ENCODE peak calls at places on chromosomes 11 and 22, in eight cellular contexts. One of them, this sample, is unnamed.

GRCh38 chr22:49775191-49776052 is 52.3 kb downstream of the BRD1 start:
- DNase-seq in retinal pigment epithelial cell: no peak
- DNase-seq in kidney: peak; percentile 53
- DNase-seq in uterus: no peak
- DNase-seq in Caco-2: no peak
- DNase-seq in heart right ventricle: no peak
- DNase-seq in MM.1S: no peak
- DNase-seq in thyroid gland: no peak
- DNase-seq in this sample: no peak

GRCh38 chr22:31248965-31249940 is 37.2 kb downstream of the LIMK2 start:
- DNase-seq in heart right ventricle: no peak
- DNase-seq in kidney: no peak
- DNase-seq in thyroid gland: peak; percentile 63
- DNase-seq in MM.1S: no peak
- DNase-seq in uterus: no peak
- DNase-seq in retinal pigment epithelial cell: no peak
- DNase-seq in Caco-2: no peak
- DNase-seq in this sample: no peak

GRCh38 chr11:36228689-36229088 is 60.5 kb downstream of the COMMD9 start:
- DNase-seq in thyroid gland: no peak
- DNase-seq in MM.1S: no peak
- DNase-seq in kidney: no peak
- DNase-seq in Caco-2: no peak
- DNase-seq in heart right ventricle: no peak
- DNase-seq in uterus: no peak
- DNase-seq in retinal pigment epithelial cell: no peak
- DNase-seq in this sample: no peak

GRCh38 chr11:84993386-84993785 is 633.8 kb downstream of the DLG2 start:
- DNase-seq in kidney: no peak
- DNase-seq in uterus: no peak
- DNase-seq in thyroid gland: no peak
- DNase-seq in retinal pigment epithelial cell: no peak
- DNase-seq in MM.1S: peak; percentile 11
- DNase-seq in Caco-2: peak; percentile 40
- DNase-seq in heart right ventricle: no peak
- DNase-seq in this sample: no peak

GRCh38 chr11:57680552-57680874 is 12.6 kb downstream of the ZDHHC5 start:
- DNase-seq in thyroid gland: no peak
- DNase-seq in kidney: no peak
- DNase-seq in Caco-2: no peak
- DNase-seq in MM.1S: no peak
- DNase-seq in heart right ventricle: no peak
- DNase-seq in retinal pigment epithelial cell: no peak
- DNase-seq in uterus: no peak
- DNase-seq in this sample: no peak

GRCh38 chr11:60717956-60718355 is 6.6 kb upstream of the MS4A18 start:
- DNase-seq in heart right ventricle: no peak
- DNase-seq in MM.1S: no peak
- DNase-seq in kidney: no peak
- DNase-seq in thyroid gland: no peak
- DNase-seq in uterus: no peak
- DNase-seq in retinal pigment epithelial cell: no peak
- DNase-seq in Caco-2: no peak
- DNase-seq in this sample: peak; percentile 18

GRCh38 chr22:40175571-40176105 is 2.1 kb upstream of the TNRC6B start:
- DNase-seq in uterus: no peak
- DNase-seq in Caco-2: no peak
- DNase-seq in thyroid gland: no peak
- DNase-seq in MM.1S: no peak
- DNase-seq in kidney: no peak
- DNase-seq in heart right ventricle: no peak
- DNase-seq in retinal pigment epithelial cell: no peak
- DNase-seq in this sample: no peak

GRCh38 chr11:86741489-86742435 is 58.6 kb upstream of the PRSS23 start:
- DNase-seq in MM.1S: no peak
- DNase-seq in retinal pigment epithelial cell: no peak
- DNase-seq in heart right ventricle: no peak
- DNase-seq in Caco-2: peak; percentile 53
- DNase-seq in uterus: no peak
- DNase-seq in thyroid gland: no peak
- DNase-seq in kidney: no peak
- DNase-seq in this sample: no peak

GRCh38 chr11:45100338-45100737 is 46.1 kb upstream of the PRDM11 start:
- DNase-seq in kidney: peak; percentile 22
- DNase-seq in heart right ventricle: no peak
- DNase-seq in MM.1S: no peak
- DNase-seq in retinal pigment epithelial cell: no peak
- DNase-seq in Caco-2: no peak
- DNase-seq in thyroid gland: no peak
- DNase-seq in uterus: no peak
- DNase-seq in this sample: no peak

GRCh38 chr11:45725776-45726606 is 60.6 kb upstream of the CHST1 start:
- DNase-seq in heart right ventricle: no peak
- DNase-seq in Caco-2: no peak
- DNase-seq in uterus: no peak
- DNase-seq in MM.1S: no peak
- DNase-seq in retinal pigment epithelial cell: no peak
- DNase-seq in thyroid gland: no peak
- DNase-seq in kidney: no peak
- DNase-seq in this sample: no peak

GRCh38 chr11:61797263-61797944 is 4.7 kb downstream of the FEN1 start:
- DNase-seq in heart right ventricle: peak; percentile 51
- DNase-seq in thyroid gland: peak; percentile 87
- DNase-seq in kidney: no peak
- DNase-seq in uterus: peak; percentile 78
- DNase-seq in Caco-2: peak; percentile 80
- DNase-seq in retinal pigment epithelial cell: no peak
- DNase-seq in MM.1S: peak; percentile 74
- DNase-seq in this sample: peak; percentile 61

GRCh38 chr11:5258543-5259262 is 4.1 kb upstream of the HBG2 start:
- DNase-seq in retinal pigment epithelial cell: no peak
- DNase-seq in uterus: no peak
- DNase-seq in Caco-2: no peak
- DNase-seq in heart right ventricle: no peak
- DNase-seq in thyroid gland: no peak
- DNase-seq in kidney: no peak
- DNase-seq in MM.1S: no peak
- DNase-seq in this sample: no peak

GRCh38 chr11:68270334-68271022 is 1.3 kb downstream of the C11orf24 start:
- DNase-seq in Caco-2: peak; percentile 65
- DNase-seq in thyroid gland: no peak
- DNase-seq in retinal pigment epithelial cell: no peak
- DNase-seq in MM.1S: no peak
- DNase-seq in kidney: no peak
- DNase-seq in uterus: no peak
- DNase-seq in heart right ventricle: no peak
- DNase-seq in this sample: no peak

GRCh38 chr11:95831198-95831883 is 41.0 kb downstream of the CEP57 start:
- DNase-seq in retinal pigment epithelial cell: peak; percentile 90
- DNase-seq in thyroid gland: no peak
- DNase-seq in kidney: no peak
- DNase-seq in Caco-2: no peak
- DNase-seq in uterus: no peak
- DNase-seq in MM.1S: no peak
- DNase-seq in heart right ventricle: no peak
- DNase-seq in this sample: no peak

GRCh38 chr11:62805991-62806441 is 776 bp upstream of the NXF1 start:
- DNase-seq in MM.1S: peak; percentile 42
- DNase-seq in thyroid gland: no peak
- DNase-seq in kidney: peak; percentile 31
- DNase-seq in uterus: no peak
- DNase-seq in Caco-2: no peak
- DNase-seq in retinal pigment epithelial cell: no peak
- DNase-seq in heart right ventricle: no peak
- DNase-seq in this sample: no peak

GRCh38 chr22:32000171-32000570 is 42.9 kb upstream of the SLC5A1 start:
- DNase-seq in uterus: no peak
- DNase-seq in MM.1S: no peak
- DNase-seq in Caco-2: no peak
- DNase-seq in thyroid gland: no peak
- DNase-seq in kidney: no peak
- DNase-seq in heart right ventricle: no peak
- DNase-seq in retinal pigment epithelial cell: no peak
- DNase-seq in this sample: no peak

GRCh38 chr11:64099436-64099835 is 63.7 kb downstream of the FLRT1 start:
- DNase-seq in uterus: no peak
- DNase-seq in heart right ventricle: no peak
- DNase-seq in MM.1S: no peak
- DNase-seq in kidney: no peak
- DNase-seq in Caco-2: no peak
- DNase-seq in retinal pigment epithelial cell: no peak
- DNase-seq in thyroid gland: no peak
- DNase-seq in this sample: no peak
- TF ChIP-seq CTCF in uterus: no peak
- TF ChIP-seq CTCF in heart right ventricle: no peak
- TF ChIP-seq CTCF in MM.1S: no peak
- TF ChIP-seq CTCF in kidney: no peak
- TF ChIP-seq CTCF in Caco-2: no peak
- TF ChIP-seq CTCF in retinal pigment epithelial cell: no peak
- TF ChIP-seq CTCF in thyroid gland: no peak
- TF ChIP-seq CTCF in this sample: no peak

GRCh38 chr11:128549256-128549944 is 38.0 kb downstream of the ETS1 start:
- DNase-seq in kidney: peak; percentile 93
- DNase-seq in Caco-2: no peak
- DNase-seq in MM.1S: no peak
- DNase-seq in thyroid gland: no peak
- DNase-seq in uterus: peak; percentile 71
- DNase-seq in retinal pigment epithelial cell: no peak
- DNase-seq in heart right ventricle: peak; percentile 71
- DNase-seq in this sample: no peak

GRCh38 chr11:128550967-128551522 is 36.3 kb downstream of the ETS1 start:
- DNase-seq in heart right ventricle: no peak
- DNase-seq in kidney: no peak
- DNase-seq in MM.1S: no peak
- DNase-seq in Caco-2: no peak
- DNase-seq in thyroid gland: no peak
- DNase-seq in retinal pigment epithelial cell: no peak
- DNase-seq in uterus: no peak
- DNase-seq in this sample: no peak

GRCh38 chr11:128547946-128548654 is 39.3 kb downstream of the ETS1 start:
- DNase-seq in MM.1S: no peak
- DNase-seq in kidney: no peak
- DNase-seq in heart right ventricle: no peak
- DNase-seq in thyroid gland: no peak
- DNase-seq in retinal pigment epithelial cell: no peak
- DNase-seq in uterus: no peak
- DNase-seq in Caco-2: peak; percentile 38
- DNase-seq in this sample: no peak

GRCh38 chr11:128550261-128550821 is 37.0 kb downstream of the ETS1 start:
- DNase-seq in kidney: no peak
- DNase-seq in thyroid gland: no peak
- DNase-seq in uterus: no peak
- DNase-seq in retinal pigment epithelial cell: no peak
- DNase-seq in Caco-2: no peak
- DNase-seq in heart right ventricle: no peak
- DNase-seq in MM.1S: no peak
- DNase-seq in this sample: no peak

DNA sequence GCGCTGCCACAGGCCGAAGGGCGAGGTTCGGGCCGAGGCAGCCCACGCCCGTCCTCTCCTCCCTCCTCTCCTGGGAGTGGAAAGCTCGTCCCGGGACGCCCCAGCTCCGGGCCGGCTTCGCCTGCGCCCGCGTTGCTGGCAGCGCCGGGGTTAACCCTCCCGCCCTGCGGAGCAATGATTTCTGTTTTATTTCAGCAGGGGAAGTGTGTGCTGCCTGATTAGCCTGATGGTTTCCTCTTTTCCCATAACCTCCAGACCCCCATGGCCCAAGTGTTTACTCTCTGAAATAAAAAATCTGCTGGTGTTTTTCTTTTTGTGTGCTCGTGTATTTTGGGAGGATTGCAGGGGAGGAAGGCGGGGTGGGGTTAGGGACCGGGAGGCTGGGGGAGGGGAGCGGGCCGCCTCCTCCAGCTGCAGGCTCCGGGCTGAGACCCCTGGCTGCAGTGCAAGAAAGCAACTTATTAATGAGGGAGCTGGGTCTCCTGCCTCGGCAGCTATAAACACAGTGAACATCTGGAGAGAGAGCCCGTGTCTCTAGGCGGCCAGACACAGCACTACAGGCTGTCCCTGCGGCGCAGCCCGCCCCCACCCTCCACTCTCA is 38.6 kb downstream of the ETS1 start:
- DNase-seq in uterus: peak; percentile 70
- DNase-seq in MM.1S: no peak
- DNase-seq in kidney: peak; percentile 94
- DNase-seq in Caco-2: no peak
- DNase-seq in retinal pigment epithelial cell: no peak
- DNase-seq in thyroid gland: peak; percentile 39
- DNase-seq in heart right ventricle: peak; percentile 81
- DNase-seq in this sample: no peak
- H3K4me3 ChIP-seq in uterus: peak overlapping the region; percentile 42
- H3K4me3 ChIP-seq in MM.1S: peak overlapping the region; percentile 55
- H3K4me3 ChIP-seq in kidney: peak overlapping the region; percentile 61
- H3K4me3 ChIP-seq in Caco-2: no peak overlapping the region
- H3K4me3 ChIP-seq in retinal pigment epithelial cell: peak overlapping the region; percentile 51
- H3K4me3 ChIP-seq in thyroid gland: peak overlapping the region; percentile 2
- H3K4me3 ChIP-seq in heart right ventricle: peak overlapping the region; percentile 49
- H3K4me3 ChIP-seq in this sample: peak overlapping the region; percentile 43

GRCh38 chr22:20154602-20155183 is 3.8 kb upstream of the CCDC188 start:
- DNase-seq in retinal pigment epithelial cell: no peak
- DNase-seq in MM.1S: no peak
- DNase-seq in uterus: no peak
- DNase-seq in heart right ventricle: no peak
- DNase-seq in thyroid gland: no peak
- DNase-seq in Caco-2: peak; percentile 43
- DNase-seq in kidney: no peak
- DNase-seq in this sample: no peak
- TF ChIP-seq CTCF in retinal pigment epithelial cell: peak; percentile 5
- TF ChIP-seq CTCF in MM.1S: peak; percentile 16
- TF ChIP-seq CTCF in uterus: no peak
- TF ChIP-seq CTCF in heart right ventricle: no peak
- TF ChIP-seq CTCF in thyroid gland: no peak
- TF ChIP-seq CTCF in Caco-2: no peak
- TF ChIP-seq CTCF in kidney: no peak
- TF ChIP-seq CTCF in this sample: peak; percentile 26

GRCh38 chr11:23010790-23011340 is 150.6 kb upstream of the CCDC179 start:
- DNase-seq in thyroid gland: no peak
- DNase-seq in MM.1S: no peak
- DNase-seq in heart right ventricle: no peak
- DNase-seq in kidney: no peak
- DNase-seq in Caco-2: no peak
- DNase-seq in retinal pigment epithelial cell: no peak
- DNase-seq in uterus: no peak
- DNase-seq in this sample: no peak
- H3K4me3 ChIP-seq in thyroid gland: no peak overlapping the region
- H3K4me3 ChIP-seq in MM.1S: no peak overlapping the region
- H3K4me3 ChIP-seq in heart right ventricle: no peak overlapping the region
- H3K4me3 ChIP-seq in kidney: no peak overlapping the region
- H3K4me3 ChIP-seq in Caco-2: no peak overlapping the region
- H3K4me3 ChIP-seq in retinal pigment epithelial cell: no peak overlapping the region
- H3K4me3 ChIP-seq in uterus: no peak overlapping the region
- H3K4me3 ChIP-seq in this sample: no peak overlapping the region